ENCODE peak calls at places on chromosomes 16 and 17, in four cellular contexts. F, Y, U and N are unnamed samples.

GRCh38 chr17:29048440-29049360 is 5.8 kb downstream of the PIPOX start:
- DNase-seq in Y (no peak), F (no peak), U (no peak), N (no peak)

GRCh38 chr16:86854058-86854621 is 275.8 kb downstream of the FOXL1 start:
- DNase-seq in U (peak), F (no peak), Y (no peak), N (no peak)

GRCh38 chr17:78185981-78186688 is 717 bp downstream of the TK1 start:
- DNase-seq in U (no peak), F (no peak), Y (peak), N (no peak)

GRCh38 chr16:2328428-2328827 is 12.1 kb downstream of the ABCA3 start:
- DNase-seq in F (no peak), Y (no peak), U (no peak), N (no peak)

GRCh38 chr16:12539185-12539929 is 264.3 kb downstream of the CPPED1 start:
- DNase-seq in Y (peak), F (no peak), U (peak), N (no peak)

GRCh38 chr17:29407856-29408255 is 17.7 kb downstream of the TAOK1 start:
- DNase-seq in F (no peak), U (no peak), Y (no peak), N (no peak)

GRCh38 chr17:41912925-41913324 is 5.8 kb downstream of the ACLY start:
- DNase-seq in U (no peak), Y (no peak), F (no peak), N (no peak)

GRCh38 chr16:13376174-13376573 is 474.8 kb downstream of the SHISA9 start:
- DNase-seq in F (no peak), U (no peak), Y (peak), N (no peak)

GRCh38 chr17:77803726-77804125 is 154.8 kb upstream of the TNRC6C start:
- DNase-seq in F (no peak), Y (no peak), U (no peak), N (no peak)

GRCh38 chr17:77319211-77320031 is 178.7 kb downstream of the SEC14L1 start:
- DNase-seq in F (peak), Y (peak), U (peak), N (peak)

GRCh38 chr16:15853021-15853420 is 3.8 kb downstream of the MYH11 start:
- DNase-seq in F (no peak), U (no peak), Y (no peak), N (no peak)

GRCh38 chr17:48909796-48910195 is 1.6 kb downstream of the UBE2Z start:
- DNase-seq in Y (peak), U (no peak), F (no peak), N (no peak)

GRCh38 chr16:27237229-27238015 is 31.1 kb downstream of the NSMCE1 start:
- DNase-seq in U (no peak), F (no peak), Y (no peak), N (no peak)

GRCh38 chr16:30438835-30439234 is 6.8 kb downstream of the SEPHS2 start:
- DNase-seq in Y (no peak), U (no peak), F (no peak), N (no peak)

GRCh38 chr16:68403177-68403576 is 45.1 kb downstream of the SMPD3 start:
- DNase-seq in U (no peak), Y (no peak), F (no peak), N (no peak)

GRCh38 chr17:75087558-75088453 is at the start of gene SLC16A5:
- DNase-seq in F (peak), Y (peak), U (peak), N (peak)

GRCh38 chr17:12623220-12623848 is 42.4 kb upstream of the MYOCD start:
- DNase-seq in Y (no peak), F (no peak), U (no peak), N (no peak)

GRCh38 chr16:17232487-17232886 is 238.3 kb downstream of the XYLT1 start:
- DNase-seq in F (no peak), U (no peak), Y (no peak), N (no peak)

GRCh38 chr16:10988879-10989278 is 44.5 kb downstream of the CLEC16A start:
- DNase-seq in F (no peak), U (no peak), Y (no peak), N (no peak)

GRCh38 chr17:83107656-83108048 is 28.2 kb downstream of the METRNL start:
- DNase-seq in Y (no peak), U (no peak), F (no peak), N (no peak)

GRCh38 chr16:73546351-73546845 is 498.5 kb upstream of the ZFHX3 start:
- DNase-seq in F (no peak), Y (no peak), U (no peak), N (no peak)

GRCh38 chr16:12158428-12158827 is 181.9 kb downstream of the SNX29 start:
- DNase-seq in F (no peak), U (peak), Y (peak), N (peak)

GRCh38 chr16:74271879-74272278 is 24.7 kb upstream of the PSMD7 start:
- DNase-seq in Y (no peak), U (no peak), F (no peak), N (no peak)

GRCh38 chr16:67456383-67457140 is 24.4 kb downstream of the ATP6V0D1 start:
- DNase-seq in F (peak), U (no peak), Y (peak), N (no peak)

GRCh38 chr16:80670170-80670865 is 129.5 kb downstream of the DYNLRB2 start:
- DNase-seq in Y (no peak), U (no peak), F (no peak), N (no peak)

GRCh38 chr17:31388770-31389672 is 2.5 kb upstream of the RAB11FIP4 start:
- DNase-seq in U (no peak), Y (no peak), F (peak), N (no peak)

GRCh38 chr17:58156839-58157803 is 8.9 kb downstream of the OR4D1 start:
- DNase-seq in U (no peak), Y (peak), F (no peak), N (no peak)

GRCh38 chr17:83108709-83109108 is 29.3 kb downstream of the METRNL start:
- DNase-seq in U (no peak), F (no peak), Y (no peak), N (no peak)

GRCh38 chr17:77636835-77637806 is 321.4 kb upstream of the TNRC6C start:
- DNase-seq in F (no peak), U (no peak), Y (no peak), N (no peak)

GRCh38 chr17:53219821-53220220 is 602.9 kb upstream of the KIF2B start:
- DNase-seq in U (no peak), Y (no peak), F (no peak), N (no peak)

GRCh38 chr16:88530051-88530857 is 39.9 kb upstream of the ZC3H18 start:
- DNase-seq in U (no peak), Y (no peak), F (no peak), N (no peak)

GRCh38 chr16:87955302-87956168 is 4.3 kb downstream of the BANP start:
- DNase-seq in U (no peak), F (no peak), Y (no peak), N (no peak)

GRCh38 chr16:81415757-81416156 is 28.9 kb upstream of the CMIP start:
- DNase-seq in Y (no peak), U (no peak), F (no peak), N (no peak)

GRCh38 chr17:61440697-61441096 is 11.5 kb upstream of the TBX4 start:
- DNase-seq in F (no peak), U (no peak), Y (no peak), N (no peak)
- H3K4me3 ChIP-seq in F (no peak), U (no peak), Y (no peak), N (no peak)

GRCh38 chr17:4499431-4500187 is 928 bp downstream of the SPNS2 start:
- DNase-seq in U (no peak), F (no peak), Y (no peak), N (no peak)
- H3K4me3 ChIP-seq in U (no peak), F (no peak), Y (no peak), N (peak)

DNA sequence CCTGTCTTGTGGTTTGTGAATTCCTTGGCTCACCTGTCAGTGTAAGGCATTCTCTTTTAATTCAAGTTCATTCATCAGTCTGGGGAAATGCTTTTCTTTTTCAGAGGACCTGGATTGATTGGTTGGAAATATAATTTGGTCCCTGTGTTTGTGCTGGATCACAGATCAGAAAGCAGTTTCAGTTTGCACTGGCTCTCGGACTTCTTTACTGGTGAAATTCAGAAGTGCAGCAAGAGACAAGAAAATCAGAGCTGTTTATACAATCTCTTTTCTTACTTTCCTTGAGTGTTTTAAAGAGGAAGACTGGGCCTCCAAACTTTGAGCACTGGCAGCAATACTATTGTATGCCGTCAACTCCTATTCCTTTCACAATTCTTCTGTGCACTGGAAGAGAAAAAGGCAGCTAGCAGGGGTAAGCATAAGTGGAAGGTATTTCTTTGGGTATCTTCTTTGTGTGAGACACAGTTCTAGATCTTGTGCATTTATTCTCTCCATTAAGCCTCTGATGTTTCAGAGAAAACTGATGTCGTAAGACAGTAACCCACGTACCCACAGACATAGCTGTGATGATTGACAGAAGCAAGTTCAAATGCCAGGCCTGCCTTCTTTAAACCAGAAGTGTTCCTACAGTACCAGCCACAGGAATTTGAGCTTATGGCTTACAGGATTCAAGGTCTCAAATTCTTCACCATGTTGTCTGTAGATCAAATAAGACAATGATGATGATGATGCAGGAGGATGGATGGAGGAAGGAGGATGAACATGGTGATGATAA is 161.6 kb upstream of the KCNJ16 start:
- DNase-seq in U (no peak), F (no peak), Y (no peak), N (no peak)
- H3K4me3 ChIP-seq in U (no peak), F (no peak), Y (peak), N (no peak)

DNA sequence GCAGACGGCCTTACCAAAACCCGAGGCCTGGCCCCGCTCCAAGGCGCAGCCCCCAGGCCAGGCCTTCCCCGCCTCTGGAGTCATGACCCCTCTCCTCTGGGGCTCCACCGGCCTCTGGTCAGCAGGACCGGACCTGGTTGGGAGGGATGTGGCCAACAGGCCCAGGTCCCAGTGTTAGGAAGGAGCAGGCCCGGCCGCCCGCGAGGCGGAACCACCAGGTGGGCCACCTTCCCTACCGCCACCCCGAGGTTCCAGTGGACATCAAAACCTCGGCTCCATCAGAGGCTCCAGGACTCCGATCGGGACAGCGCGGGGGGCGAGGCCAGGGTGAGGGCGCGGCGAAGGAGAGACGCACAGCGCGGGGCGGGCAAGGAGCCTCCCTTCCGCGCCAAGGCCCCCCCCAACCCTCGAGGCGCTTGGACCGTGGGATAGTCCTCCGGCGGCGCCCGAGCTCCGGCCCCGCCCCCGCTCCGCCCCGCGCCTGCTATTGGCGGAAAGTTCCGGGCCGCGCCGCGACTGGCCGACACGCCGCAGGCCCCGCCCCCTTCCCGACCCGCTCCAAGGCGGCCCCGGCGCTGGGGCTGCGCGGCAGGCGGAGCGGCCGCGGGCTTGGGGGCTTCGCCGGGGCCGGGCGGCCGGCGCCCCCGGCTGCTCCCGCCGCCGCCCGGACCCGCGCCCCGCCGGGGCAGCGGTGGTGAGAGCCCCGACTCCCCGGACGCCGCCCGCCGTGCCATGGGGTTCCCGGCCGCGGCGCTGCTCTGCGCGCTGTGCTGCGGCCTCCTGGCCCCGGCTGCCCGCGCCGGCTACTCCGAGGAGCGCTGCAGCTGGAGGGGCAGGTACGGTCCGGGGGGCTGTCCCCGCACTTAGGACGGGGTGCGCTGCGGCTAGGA is at the start of gene METRN:
- DNase-seq in Y (peak), F (peak), U (no peak), N (no peak)
- H3K4me3 ChIP-seq in Y (peak), F (peak), U (peak), N (peak)

GRCh38 chr16:57804111-57804837 is 2.0 kb upstream of the KIFC3 start:
- DNase-seq in Y (no peak), U (no peak), F (no peak), N (no peak)
- H3K4me3 ChIP-seq in Y (no peak), U (no peak), F (no peak), N (no peak)

GRCh38 chr17:19757536-19758180 is 9.6 kb upstream of the ALDH3A1 start:
- DNase-seq in Y (no peak), F (no peak), U (no peak), N (no peak)

GRCh38 chr17:19760781-19761180 is 12.7 kb upstream of the ALDH3A1 start:
- DNase-seq in Y (no peak), F (no peak), U (no peak), N (no peak)

GRCh38 chr17:19763416-19763815 is 15.3 kb upstream of the ALDH3A1 start:
- DNase-seq in F (no peak), U (no peak), Y (no peak), N (no peak)

GRCh38 chr17:19762515-19762961 is 14.4 kb upstream of the ALDH3A1 start:
- DNase-seq in F (peak), U (no peak), Y (peak), N (no peak)

DNA sequence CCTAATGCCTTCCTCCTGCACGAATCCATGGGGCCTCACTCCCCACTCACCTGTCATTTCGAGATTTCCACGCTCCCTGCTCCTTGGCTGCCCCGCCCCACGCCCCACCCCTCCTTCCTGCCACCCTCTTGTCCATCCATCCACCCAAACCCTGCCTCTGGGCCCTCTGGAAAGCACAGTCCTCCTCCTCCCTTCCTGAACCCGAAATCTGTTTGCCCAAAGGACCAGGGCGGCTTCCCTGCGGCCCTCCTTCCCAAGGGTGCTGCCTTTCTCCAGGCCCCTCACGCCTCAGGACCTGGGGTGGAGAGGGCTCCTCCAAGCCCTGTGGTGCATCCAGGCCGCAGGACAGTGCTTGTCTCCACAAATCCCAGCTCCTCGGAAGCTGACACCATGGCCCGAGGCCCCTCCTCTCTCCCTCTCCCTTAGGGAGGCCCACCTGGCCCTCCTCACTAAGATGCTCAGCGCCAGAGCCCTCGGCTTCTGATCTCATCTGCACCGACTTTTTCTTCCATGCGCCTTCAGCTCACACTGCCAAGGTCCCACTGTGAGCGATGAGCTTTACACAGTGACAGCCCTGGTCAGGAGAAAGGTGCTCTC is 11.9 kb upstream of the ALDH3A1 start:
- DNase-seq in Y (no peak), F (no peak), U (no peak), N (no peak)
- H3K4me3 ChIP-seq in Y (no peak), F (no peak), U (no peak), N (no peak)